ENCODE peak calls at places on chromosomes 3 and 15, in four cellular contexts. H, Q, J and L are unnamed samples.
A peak's percentile ranks its signal among the peaks of the same experiment; 100 is the strongest.

GRCh38 chr3:153221748-153222162 is 59.7 kb downstream of the RAP2B start:
- DNase-seq in J (no peak), H (peak; percentile 30), Q (no peak), L (peak; percentile 16)

GRCh38 chr3:113825090-113825489 is 13.5 kb upstream of the GRAMD1C start:
- DNase-seq in H (no peak), J (no peak), Q (no peak), L (no peak)

GRCh38 chr15:40010681-40011080 is 28.3 kb downstream of the SRP14 start:
- DNase-seq in Q (no peak), J (no peak), H (no peak), L (no peak)

GRCh38 chr15:60804986-60805949 is 326.3 kb upstream of the ICE2 start:
- DNase-seq in H (no peak), J (no peak), Q (no peak), L (no peak)

GRCh38 chr3:62529230-62529629 is 155.9 kb upstream of the FEZF2 start:
- DNase-seq in J (no peak), H (peak; percentile 31), Q (no peak), L (no peak)

GRCh38 chr3:126493731-126494130 is 18.0 kb upstream of the ZXDC start:
- DNase-seq in J (no peak), Q (no peak), H (no peak), L (no peak)

GRCh38 chr3:4426261-4426781 is 40.7 kb downstream of the SUMF1 start:
- DNase-seq in H (no peak), J (no peak), Q (no peak), L (no peak)

GRCh38 chr3:170002829-170003228 is 35.0 kb upstream of the GPR160 start:
- DNase-seq in J (no peak), Q (no peak), H (no peak), L (no peak)

GRCh38 chr15:22904736-22905135 is 66.3 kb downstream of the NIPA2 start:
- DNase-seq in J (no peak), H (no peak), Q (peak; percentile 46), L (no peak)

GRCh38 chr3:23656199-23656598 is 149.6 kb upstream of the UBE2E1 start:
- DNase-seq in H (no peak), J (no peak), Q (no peak), L (no peak)

GRCh38 chr3:8320711-8321458 is 180.7 kb upstream of the LMCD1 start:
- DNase-seq in J (no peak), Q (no peak), H (no peak), L (no peak)

GRCh38 chr3:41001556-41001955 is 197.7 kb upstream of the CTNNB1 start:
- DNase-seq in J (no peak), H (no peak), Q (no peak), L (no peak)